ENCODE peak calls at places on chromosomes 2 and 18, in six cellular contexts. V is NCI-H1930, A is Panc1, K is NCI-H2081, P is NCI-H1105 treated with DMSO at 0.1 percent for 48 hours, D is ELR. C is an unnamed sample.

GRCh38 chr2:41657231-41657630 is 390.6 kb upstream of the PKDCC start:
- DNase-seq in V (no peak), A (no peak), K (no peak), P (no peak), D (no peak), C (no peak)

GRCh38 chr2:31296641-31297287 is 62.8 kb downstream of the EHD3 start:
- DNase-seq in V (no peak), A (no peak), K (no peak), P (no peak), D (peak), C (no peak)

GRCh38 chr2:162919111-162919510 is 80.5 kb upstream of the KCNH7 start:
- DNase-seq in V (no peak), A (no peak), K (no peak), P (no peak), D (peak), C (no peak)

GRCh38 chr2:102245266-102246151 is 58.7 kb downstream of the IL1RL2 start:
- DNase-seq in V (no peak), A (no peak), K (no peak), P (no peak), D (peak), C (no peak)

GRCh38 chr2:73418343-73418742 is 32.7 kb downstream of the ALMS1 start:
- DNase-seq in V (no peak), A (no peak), K (no peak), P (no peak), D (no peak), C (no peak)

GRCh38 chr2:164917296-164917903 is 37.9 kb downstream of the SLC38A11 start:
- DNase-seq in V (peak), A (no peak), K (peak), P (peak), D (peak), C (peak)

GRCh38 chr2:188391354-188391753 is 99.7 kb downstream of the GULP1 start:
- DNase-seq in V (no peak), A (no peak), K (no peak), P (no peak), D (peak), C (no peak)

GRCh38 chr2:201932511-201932910 is 101.1 kb upstream of the FZD7 start:
- DNase-seq in V (no peak), A (no peak), K (peak), P (no peak), D (no peak), C (no peak)

GRCh38 chr18:77106331-77106730 is 26.3 kb downstream of the MBP start:
- DNase-seq in V (no peak), A (no peak), K (no peak), P (no peak), D (no peak), C (no peak)

GRCh38 chr2:27378096-27378808 is 2.3 kb downstream of the ZNF513 start:
- DNase-seq in V (no peak), A (no peak), K (no peak), P (no peak), D (peak), C (no peak)

GRCh38 chr2:30653847-30654246 is 153.4 kb downstream of the CAPN13 start:
- DNase-seq in V (no peak), A (no peak), K (no peak), P (no peak), D (no peak), C (no peak)

GRCh38 chr2:119387381-119388129 is 20.8 kb downstream of the DBI start:
- DNase-seq in V (no peak), A (no peak), K (no peak), P (no peak), D (peak), C (no peak)

GRCh38 chr18:37299471-37300304 is 265.9 kb downstream of the CELF4 start:
- DNase-seq in V (peak), A (peak), K (peak), P (peak), D (peak), C (peak)

GRCh38 chr18:12076424-12077140 is 17.1 kb upstream of the ANKRD62 start:
- DNase-seq in V (peak), A (no peak), K (peak), P (no peak), D (no peak), C (peak)

GRCh38 chr2:58866040-58866439 is 624.9 kb upstream of the FANCL start:
- DNase-seq in V (no peak), A (no peak), K (peak), P (no peak), D (no peak), C (peak)

GRCh38 chr2:183123117-183123958 is 905 bp upstream of the NUP35 start:
- DNase-seq in V (no peak), A (no peak), K (peak), P (no peak), D (peak), C (peak)

GRCh38 chr2:11365096-11365856 is 20.8 kb upstream of the ROCK2 start:
- DNase-seq in V (no peak), A (no peak), K (no peak), P (no peak), D (no peak), C (no peak)

GRCh38 chr2:95297088-95297487 is at the start of gene KCNIP3:
- DNase-seq in V (no peak), A (no peak), K (peak), P (peak), D (no peak), C (peak)

GRCh38 chr2:28688784-28689183 is 62.8 kb upstream of the PPP1CB start:
- DNase-seq in V (no peak), A (no peak), K (no peak), P (no peak), D (no peak), C (no peak)

GRCh38 chr2:348517-348916 is 60.6 kb upstream of the ALKAL2 start:
- DNase-seq in V (no peak), A (no peak), K (no peak), P (no peak), D (peak), C (no peak)

GRCh38 chr2:162256621-162257020 is 13.4 kb upstream of the FAP start:
- DNase-seq in V (no peak), A (no peak), K (no peak), P (no peak), D (peak), C (no peak)

GRCh38 chr18:42734520-42734919 is 381.0 kb downstream of the RIT2 start:
- DNase-seq in V (no peak), A (no peak), K (no peak), P (no peak), D (no peak), C (no peak)

GRCh38 chr2:57701391-57701791 is 345.2 kb upstream of the VRK2 start:
- DNase-seq in V (no peak), A (no peak), K (no peak), P (no peak), D (no peak), C (no peak)

GRCh38 chr2:232522014-232522854 is 2.0 kb downstream of the PRSS56 start:
- DNase-seq in V (peak), A (no peak), K (peak), P (no peak), D (peak), C (peak)

GRCh38 chr2:191500566-191501389 is 177.2 kb upstream of the NABP1 start:
- DNase-seq in V (no peak), A (no peak), K (no peak), P (no peak), D (no peak), C (no peak)

GRCh38 chr2:135248611-135249010 is 196.5 kb downstream of the RAB3GAP1 start:
- DNase-seq in V (no peak), A (no peak), K (no peak), P (no peak), D (no peak), C (no peak)

GRCh38 chr18:903703-904102 is 968 bp upstream of the ADCYAP1 start:
- DNase-seq in V (no peak), A (no peak), K (no peak), P (no peak), D (peak), C (no peak)

GRCh38 chr2:32946314-32947075 is at the start of gene LTBP1:
- DNase-seq in V (peak), A (peak), K (peak), P (peak), D (peak), C (peak)

GRCh38 chr2:118310016-118310877 is 222.0 kb downstream of the INSIG2 start:
- DNase-seq in V (peak), A (no peak), K (peak), P (peak), D (no peak), C (peak)

GRCh38 chr2:68157002-68157401 is 686 bp upstream of the PNO1 start:
- DNase-seq in V (no peak), A (no peak), K (peak), P (no peak), D (peak), C (no peak)

GRCh38 chr2:231991664-231992063 is 30.2 kb downstream of the DIS3L2 start:
- DNase-seq in V (no peak), A (no peak), K (no peak), P (no peak), D (peak), C (no peak)

GRCh38 chr18:39951321-39951720 is 2003.7 kb upstream of the PIK3C3 start:
- DNase-seq in V (no peak), A (no peak), K (no peak), P (no peak), D (no peak), C (no peak)

GRCh38 chr2:231887756-231888155 is 38.4 kb downstream of the NPPC start:
- DNase-seq in V (no peak), A (no peak), K (no peak), P (no peak), D (no peak), C (no peak)

GRCh38 chr2:102120261-102121259 is 22.0 kb upstream of the IL1R1 start:
- DNase-seq in V (no peak), A (no peak), K (peak), P (peak), D (no peak), C (no peak)

GRCh38 chr2:101860157-101860556 is 131.6 kb upstream of the IL1R2 start:
- DNase-seq in V (no peak), A (no peak), K (no peak), P (no peak), D (no peak), C (no peak)

GRCh38 chr2:72082021-72082739 is 65.5 kb downstream of the CYP26B1 start:
- DNase-seq in V (no peak), A (no peak), K (no peak), P (no peak), D (no peak), C (no peak)

GRCh38 chr2:158202151-158202778 is 100.6 kb downstream of the UPP2 start:
- DNase-seq in V (peak), A (no peak), K (peak), P (peak), D (peak), C (peak)